ENCODE peak calls at places on chromosomes 11 and 22, in eight cellular contexts. One of them, this sample, is unnamed.

GRCh38 chr11:15123849-15124248 is 9.1 kb downstream of the INSC start:
- DNase-seq in keratinocyte: peak
- DNase-seq in CD4-positive, alpha-beta T cell: no peak
- DNase-seq in A549: peak
- DNase-seq in HCT116: peak
- DNase-seq in Panc1: no peak
- DNase-seq in GM10248: no peak
- DNase-seq in upper lobe of right lung: no peak
- DNase-seq in this sample: no peak

GRCh38 chr22:46068176-46068907 is 82.0 kb upstream of the PPARA start:
- DNase-seq in keratinocyte: no peak
- DNase-seq in HCT116: no peak
- DNase-seq in Panc1: no peak
- DNase-seq in GM10248: no peak
- DNase-seq in A549: no peak
- DNase-seq in CD4-positive, alpha-beta T cell: no peak
- DNase-seq in upper lobe of right lung: no peak
- DNase-seq in this sample: no peak

GRCh38 chr11:46361283-46362145 is 14.3 kb downstream of the DGKZ start:
- DNase-seq in Panc1: no peak
- DNase-seq in HCT116: no peak
- DNase-seq in CD4-positive, alpha-beta T cell: peak
- DNase-seq in upper lobe of right lung: peak
- DNase-seq in keratinocyte: no peak
- DNase-seq in A549: no peak
- DNase-seq in GM10248: peak
- DNase-seq in this sample: no peak

GRCh38 chr11:44416776-44417175 is 106.8 kb upstream of the ALX4 start:
- DNase-seq in Panc1: no peak
- DNase-seq in upper lobe of right lung: no peak
- DNase-seq in HCT116: no peak
- DNase-seq in A549: no peak
- DNase-seq in GM10248: no peak
- DNase-seq in keratinocyte: peak
- DNase-seq in CD4-positive, alpha-beta T cell: no peak
- DNase-seq in this sample: no peak

GRCh38 chr11:124277809-124278208 is 21.6 kb downstream of the OR8G5 start:
- DNase-seq in GM10248: no peak
- DNase-seq in upper lobe of right lung: no peak
- DNase-seq in Panc1: no peak
- DNase-seq in HCT116: no peak
- DNase-seq in keratinocyte: no peak
- DNase-seq in CD4-positive, alpha-beta T cell: no peak
- DNase-seq in A549: no peak
- DNase-seq in this sample: no peak

GRCh38 chr11:90228056-90228455 is 5.2 kb upstream of the CHORDC1 start:
- DNase-seq in A549: no peak
- DNase-seq in Panc1: no peak
- DNase-seq in HCT116: no peak
- DNase-seq in upper lobe of right lung: no peak
- DNase-seq in GM10248: no peak
- DNase-seq in CD4-positive, alpha-beta T cell: no peak
- DNase-seq in keratinocyte: no peak
- DNase-seq in this sample: no peak

GRCh38 chr22:34437140-34437539 is 516.9 kb upstream of the LARGE1 start:
- DNase-seq in keratinocyte: no peak
- DNase-seq in Panc1: no peak
- DNase-seq in upper lobe of right lung: no peak
- DNase-seq in HCT116: no peak
- DNase-seq in GM10248: no peak
- DNase-seq in A549: no peak
- DNase-seq in CD4-positive, alpha-beta T cell: no peak
- DNase-seq in this sample: no peak

GRCh38 chr11:16897460-16898061 is 116.7 kb downstream of the PLEKHA7 start:
- DNase-seq in HCT116: no peak
- DNase-seq in keratinocyte: no peak
- DNase-seq in GM10248: no peak
- DNase-seq in CD4-positive, alpha-beta T cell: no peak
- DNase-seq in A549: no peak
- DNase-seq in upper lobe of right lung: no peak
- DNase-seq in Panc1: no peak
- DNase-seq in this sample: no peak

GRCh38 chr22:24845036-24845918 is 39.3 kb downstream of the SGSM1 start:
- DNase-seq in upper lobe of right lung: no peak
- DNase-seq in keratinocyte: no peak
- DNase-seq in A549: no peak
- DNase-seq in HCT116: no peak
- DNase-seq in GM10248: no peak
- DNase-seq in Panc1: no peak
- DNase-seq in CD4-positive, alpha-beta T cell: no peak
- DNase-seq in this sample: no peak

GRCh38 chr22:28375761-28376534 is 303.7 kb downstream of the TTC28 start:
- DNase-seq in keratinocyte: no peak
- DNase-seq in GM10248: no peak
- DNase-seq in CD4-positive, alpha-beta T cell: no peak
- DNase-seq in upper lobe of right lung: no peak
- DNase-seq in Panc1: no peak
- DNase-seq in HCT116: no peak
- DNase-seq in A549: no peak
- DNase-seq in this sample: no peak

GRCh38 chr11:17839450-17839849 is 104.9 kb downstream of the KCNC1 start:
- DNase-seq in GM10248: no peak
- DNase-seq in upper lobe of right lung: no peak
- DNase-seq in HCT116: no peak
- DNase-seq in Panc1: no peak
- DNase-seq in A549: no peak
- DNase-seq in keratinocyte: no peak
- DNase-seq in CD4-positive, alpha-beta T cell: no peak
- DNase-seq in this sample: no peak

GRCh38 chr11:110269996-110270395 is 26.4 kb downstream of the RDX start:
- DNase-seq in upper lobe of right lung: no peak
- DNase-seq in CD4-positive, alpha-beta T cell: no peak
- DNase-seq in Panc1: no peak
- DNase-seq in A549: no peak
- DNase-seq in GM10248: no peak
- DNase-seq in HCT116: no peak
- DNase-seq in keratinocyte: no peak
- DNase-seq in this sample: no peak

GRCh38 chr11:47616726-47617416 is 22.7 kb upstream of the C1QTNF4 start:
- DNase-seq in keratinocyte: no peak
- DNase-seq in A549: peak
- DNase-seq in GM10248: peak
- DNase-seq in CD4-positive, alpha-beta T cell: no peak
- DNase-seq in HCT116: peak
- DNase-seq in Panc1: peak
- DNase-seq in upper lobe of right lung: no peak
- DNase-seq in this sample: peak

GRCh38 chr22:44963832-44964721 is 45.7 kb downstream of the PHF21B start:
- DNase-seq in GM10248: no peak
- DNase-seq in upper lobe of right lung: no peak
- DNase-seq in A549: no peak
- DNase-seq in keratinocyte: no peak
- DNase-seq in Panc1: no peak
- DNase-seq in HCT116: no peak
- DNase-seq in CD4-positive, alpha-beta T cell: no peak
- DNase-seq in this sample: no peak

GRCh38 chr22:38873469-38874411 is 1.7 kb upstream of the CBX6 start:
- DNase-seq in Panc1: no peak
- DNase-seq in GM10248: peak
- DNase-seq in keratinocyte: peak
- DNase-seq in CD4-positive, alpha-beta T cell: peak
- DNase-seq in A549: no peak
- DNase-seq in HCT116: no peak
- DNase-seq in upper lobe of right lung: no peak
- DNase-seq in this sample: no peak

GRCh38 chr11:123429851-123430735 is at the start of gene GRAMD1B:
- DNase-seq in upper lobe of right lung: peak
- DNase-seq in GM10248: peak
- DNase-seq in A549: peak
- DNase-seq in Panc1: no peak
- DNase-seq in keratinocyte: no peak
- DNase-seq in HCT116: no peak
- DNase-seq in CD4-positive, alpha-beta T cell: peak
- DNase-seq in this sample: peak

GRCh38 chr11:123020968-123021367 is 39.3 kb upstream of the BSX start:
- DNase-seq in A549: peak
- DNase-seq in CD4-positive, alpha-beta T cell: peak
- DNase-seq in HCT116: peak
- DNase-seq in GM10248: peak
- DNase-seq in upper lobe of right lung: peak
- DNase-seq in keratinocyte: no peak
- DNase-seq in Panc1: no peak
- DNase-seq in this sample: no peak

GRCh38 chr11:17828311-17828751 is 93.8 kb downstream of the KCNC1 start:
- DNase-seq in CD4-positive, alpha-beta T cell: no peak
- DNase-seq in Panc1: no peak
- DNase-seq in keratinocyte: no peak
- DNase-seq in GM10248: no peak
- DNase-seq in upper lobe of right lung: no peak
- DNase-seq in HCT116: no peak
- DNase-seq in A549: no peak
- DNase-seq in this sample: no peak

GRCh38 chr11:128552783-128553661 is 34.3 kb downstream of the ETS1 start:
- DNase-seq in Panc1: no peak
- DNase-seq in A549: no peak
- DNase-seq in HCT116: no peak
- DNase-seq in CD4-positive, alpha-beta T cell: no peak
- DNase-seq in keratinocyte: no peak
- DNase-seq in upper lobe of right lung: no peak
- DNase-seq in GM10248: peak
- DNase-seq in this sample: no peak

GRCh38 chr22:33578752-33579151 is 341.5 kb downstream of the LARGE1 start:
- DNase-seq in A549: no peak
- DNase-seq in Panc1: no peak
- DNase-seq in upper lobe of right lung: no peak
- DNase-seq in GM10248: no peak
- DNase-seq in CD4-positive, alpha-beta T cell: no peak
- DNase-seq in HCT116: no peak
- DNase-seq in keratinocyte: no peak
- DNase-seq in this sample: no peak

GRCh38 chr11:116110802-116111201 is 606.6 kb upstream of the CADM1 start:
- DNase-seq in GM10248: no peak
- DNase-seq in Panc1: no peak
- DNase-seq in upper lobe of right lung: no peak
- DNase-seq in CD4-positive, alpha-beta T cell: no peak
- DNase-seq in A549: no peak
- DNase-seq in HCT116: no peak
- DNase-seq in keratinocyte: no peak
- DNase-seq in this sample: no peak

GRCh38 chr11:74492974-74493815 is at the start of gene LIPT2:
- DNase-seq in keratinocyte: peak
- DNase-seq in upper lobe of right lung: peak
- DNase-seq in HCT116: peak
- DNase-seq in Panc1: peak
- DNase-seq in A549: peak
- DNase-seq in CD4-positive, alpha-beta T cell: peak
- DNase-seq in GM10248: peak
- DNase-seq in this sample: peak

GRCh38 chr11:74470526-74470925 is 3.2 kb upstream of the KCNE3 start:
- DNase-seq in A549: no peak
- DNase-seq in Panc1: no peak
- DNase-seq in GM10248: no peak
- DNase-seq in keratinocyte: no peak
- DNase-seq in upper lobe of right lung: no peak
- DNase-seq in CD4-positive, alpha-beta T cell: no peak
- DNase-seq in HCT116: no peak
- DNase-seq in this sample: no peak

DNA sequence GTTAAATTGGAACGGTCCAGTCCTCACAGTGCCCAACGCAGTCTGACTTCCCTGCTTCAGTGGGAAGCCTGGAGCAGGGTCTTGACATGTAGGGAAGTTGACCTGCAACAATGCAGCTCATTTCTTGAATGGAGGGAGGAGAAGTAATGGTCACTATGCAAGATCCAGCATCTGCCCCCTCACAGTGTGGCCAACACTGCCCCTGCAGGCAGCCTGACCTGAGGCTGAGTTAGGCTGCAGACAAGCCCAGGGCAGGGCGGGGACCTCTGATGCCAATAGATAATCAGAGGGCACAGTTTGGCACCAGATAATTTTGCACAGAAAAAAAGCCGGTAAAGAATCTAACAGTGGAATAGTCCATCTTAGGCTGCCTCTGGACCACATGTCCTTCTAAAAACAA is 182.3 kb downstream of the DSCAML1 start:
- DNase-seq in GM10248: no peak
- DNase-seq in keratinocyte: no peak
- DNase-seq in Panc1: no peak
- DNase-seq in A549: no peak
- DNase-seq in HCT116: no peak
- DNase-seq in upper lobe of right lung: peak
- DNase-seq in CD4-positive, alpha-beta T cell: no peak
- DNase-seq in this sample: no peak
- TF ChIP-seq CTCF in GM10248: no peak
- TF ChIP-seq CTCF in keratinocyte: no peak
- TF ChIP-seq CTCF in Panc1: no peak
- TF ChIP-seq CTCF in A549: no peak
- TF ChIP-seq CTCF in HCT116: peak
- TF ChIP-seq CTCF in upper lobe of right lung: no peak
- TF ChIP-seq CTCF in CD4-positive, alpha-beta T cell: no peak
- TF ChIP-seq CTCF in this sample: no peak

DNA sequence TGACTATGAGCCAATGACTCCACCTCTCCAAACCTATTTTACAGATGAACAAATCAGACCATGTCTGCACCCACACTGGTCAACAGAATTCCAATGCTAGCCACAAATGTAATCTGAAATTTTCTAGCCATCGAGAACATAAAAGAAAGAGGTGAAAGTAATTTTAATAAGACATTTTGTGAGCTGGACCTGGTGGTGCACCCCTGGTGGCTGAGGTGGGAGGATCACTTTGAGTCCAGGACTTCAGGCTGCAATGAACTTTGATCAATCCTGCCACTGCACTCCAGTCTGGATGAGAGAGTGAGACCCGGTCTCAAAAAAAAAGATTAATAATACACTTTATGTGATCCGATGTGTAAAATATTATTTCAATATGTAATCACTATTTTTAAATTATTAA is 9.4 kb upstream of the RNF185 start:
- DNase-seq in Panc1: no peak
- DNase-seq in keratinocyte: no peak
- DNase-seq in CD4-positive, alpha-beta T cell: no peak
- DNase-seq in GM10248: no peak
- DNase-seq in upper lobe of right lung: no peak
- DNase-seq in A549: no peak
- DNase-seq in HCT116: no peak
- DNase-seq in this sample: no peak
- TF ChIP-seq CTCF in Panc1: no peak
- TF ChIP-seq CTCF in keratinocyte: peak
- TF ChIP-seq CTCF in CD4-positive, alpha-beta T cell: no peak
- TF ChIP-seq CTCF in GM10248: peak
- TF ChIP-seq CTCF in upper lobe of right lung: peak
- TF ChIP-seq CTCF in A549: peak
- TF ChIP-seq CTCF in HCT116: peak
- TF ChIP-seq CTCF in this sample: no peak

GRCh38 chr22:50483106-50483505 is 1.8 kb downstream of the ADM2 start:
- DNase-seq in upper lobe of right lung: peak
- DNase-seq in A549: no peak
- DNase-seq in keratinocyte: no peak
- DNase-seq in GM10248: no peak
- DNase-seq in HCT116: no peak
- DNase-seq in CD4-positive, alpha-beta T cell: no peak
- DNase-seq in Panc1: no peak
- DNase-seq in this sample: no peak
- TF ChIP-seq CTCF in upper lobe of right lung: no peak
- TF ChIP-seq CTCF in A549: no peak
- TF ChIP-seq CTCF in keratinocyte: no peak
- TF ChIP-seq CTCF in GM10248: no peak
- TF ChIP-seq CTCF in HCT116: no peak
- TF ChIP-seq CTCF in CD4-positive, alpha-beta T cell: no peak
- TF ChIP-seq CTCF in Panc1: no peak
- TF ChIP-seq CTCF in this sample: no peak

GRCh38 chr11:64007629-64008282 is 21.5 kb downstream of the OTUB1 start:
- DNase-seq in CD4-positive, alpha-beta T cell: no peak
- DNase-seq in upper lobe of right lung: peak
- DNase-seq in HCT116: peak
- DNase-seq in keratinocyte: no peak
- DNase-seq in GM10248: no peak
- DNase-seq in A549: peak
- DNase-seq in Panc1: no peak
- DNase-seq in this sample: no peak
- TF ChIP-seq CTCF in CD4-positive, alpha-beta T cell: no peak
- TF ChIP-seq CTCF in upper lobe of right lung: peak
- TF ChIP-seq CTCF in HCT116: peak
- TF ChIP-seq CTCF in keratinocyte: no peak
- TF ChIP-seq CTCF in GM10248: no peak
- TF ChIP-seq CTCF in A549: no peak
- TF ChIP-seq CTCF in Panc1: no peak
- TF ChIP-seq CTCF in this sample: no peak

This sample was measured in D721Med.